ENCODE peak calls at places on chromosomes 3 and 15, in six cellular contexts. One of them, this sample, is unnamed.

GRCh38 chr3:117238805-117239204 is 529.2 kb downstream of the TUSC7 start:
- DNase-seq in endodermal cell: peak; percentile 68
- DNase-seq in heart left ventricle: no peak
- DNase-seq in mesendoderm: peak; percentile 46
- DNase-seq in Panc1: no peak
- DNase-seq in substantia nigra: no peak
- DNase-seq in this sample: no peak

GRCh38 chr3:15974647-15975046 is 176.9 kb upstream of the ANKRD28 start:
- DNase-seq in endodermal cell: peak; percentile 89
- DNase-seq in heart left ventricle: no peak
- DNase-seq in mesendoderm: peak; percentile 70
- DNase-seq in Panc1: no peak
- DNase-seq in substantia nigra: no peak
- DNase-seq in this sample: no peak

GRCh38 chr3:160612386-160613115 is 47.2 kb upstream of the KPNA4 start:
- DNase-seq in endodermal cell: no peak
- DNase-seq in heart left ventricle: no peak
- DNase-seq in mesendoderm: no peak
- DNase-seq in Panc1: no peak
- DNase-seq in substantia nigra: peak; percentile 27
- DNase-seq in this sample: no peak

GRCh38 chr15:70632079-70632850 is 131.1 kb downstream of the UACA start:
- DNase-seq in endodermal cell: no peak
- DNase-seq in heart left ventricle: no peak
- DNase-seq in mesendoderm: no peak
- DNase-seq in Panc1: no peak
- DNase-seq in substantia nigra: no peak
- DNase-seq in this sample: no peak

GRCh38 chr3:141052570-141053069 is 1.5 kb downstream of the SPSB4 start:
- DNase-seq in endodermal cell: peak; percentile 83
- DNase-seq in heart left ventricle: peak; percentile 41
- DNase-seq in mesendoderm: peak; percentile 80
- DNase-seq in Panc1: no peak
- DNase-seq in substantia nigra: no peak
- DNase-seq in this sample: no peak

GRCh38 chr3:136444581-136444980 is 194.4 kb downstream of the PCCB start:
- DNase-seq in endodermal cell: no peak
- DNase-seq in heart left ventricle: no peak
- DNase-seq in mesendoderm: no peak
- DNase-seq in Panc1: no peak
- DNase-seq in substantia nigra: no peak
- DNase-seq in this sample: no peak

GRCh38 chr15:52303093-52303772 is 7.6 kb upstream of the MYO5C start:
- DNase-seq in endodermal cell: no peak
- DNase-seq in heart left ventricle: no peak
- DNase-seq in mesendoderm: peak; percentile 55
- DNase-seq in Panc1: no peak
- DNase-seq in substantia nigra: no peak
- DNase-seq in this sample: no peak

GRCh38 chr15:67972377-67972776 is 81.7 kb upstream of the PIAS1 start:
- DNase-seq in endodermal cell: no peak
- DNase-seq in heart left ventricle: no peak
- DNase-seq in mesendoderm: no peak
- DNase-seq in Panc1: no peak
- DNase-seq in substantia nigra: no peak
- DNase-seq in this sample: no peak

GRCh38 chr3:32630266-32630665 is 54.7 kb upstream of the CNOT10 start:
- DNase-seq in endodermal cell: no peak
- DNase-seq in heart left ventricle: no peak
- DNase-seq in mesendoderm: no peak
- DNase-seq in Panc1: no peak
- DNase-seq in substantia nigra: no peak
- DNase-seq in this sample: no peak

GRCh38 chr15:95284933-95285401 is 1045.5 kb upstream of the NR2F2 start:
- DNase-seq in endodermal cell: peak; percentile 58
- DNase-seq in heart left ventricle: no peak
- DNase-seq in mesendoderm: peak; percentile 48
- DNase-seq in Panc1: no peak
- DNase-seq in substantia nigra: no peak
- DNase-seq in this sample: no peak

GRCh38 chr15:34650177-34650576 is 66.7 kb upstream of the GOLGA8B start:
- DNase-seq in endodermal cell: no peak
- DNase-seq in heart left ventricle: no peak
- DNase-seq in mesendoderm: no peak
- DNase-seq in Panc1: no peak
- DNase-seq in substantia nigra: no peak
- DNase-seq in this sample: no peak

GRCh38 chr3:188253800-188254452 is 100.0 kb downstream of the LPP start:
- DNase-seq in endodermal cell: no peak
- DNase-seq in heart left ventricle: no peak
- DNase-seq in mesendoderm: peak; percentile 56
- DNase-seq in Panc1: no peak
- DNase-seq in substantia nigra: no peak
- DNase-seq in this sample: no peak

DNA sequence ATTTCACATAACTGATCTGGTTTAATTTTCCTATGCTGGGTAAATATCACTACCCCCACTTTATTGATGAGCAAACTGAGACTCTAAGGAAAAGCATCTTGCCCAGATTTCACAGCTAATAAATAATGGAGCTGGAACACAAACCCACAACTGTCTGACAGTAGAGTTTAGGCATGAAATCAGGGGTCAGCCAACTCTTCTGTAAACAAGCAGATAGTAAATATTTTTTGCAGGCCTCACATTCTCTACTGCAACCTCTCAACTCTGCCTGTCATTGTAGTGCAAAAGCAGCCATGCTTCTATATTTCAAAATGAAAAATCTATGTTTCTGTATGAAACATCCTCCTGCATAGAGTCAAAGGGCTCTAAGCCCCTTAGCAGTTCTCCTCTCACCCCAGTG is 111.4 kb downstream of the ERC2 start:
- DNase-seq in endodermal cell: no peak
- DNase-seq in heart left ventricle: no peak
- DNase-seq in mesendoderm: no peak
- DNase-seq in Panc1: no peak
- DNase-seq in substantia nigra: no peak
- DNase-seq in this sample: no peak
- H3K27ac ChIP-seq in endodermal cell: no peak overlapping the region
- H3K27ac ChIP-seq in heart left ventricle: no peak overlapping the region
- H3K27ac ChIP-seq in mesendoderm: no peak overlapping the region
- H3K27ac ChIP-seq in Panc1: no peak overlapping the region
- H3K27ac ChIP-seq in substantia nigra: no peak overlapping the region
- H3K27ac ChIP-seq in this sample: no peak overlapping the region

GRCh38 chr3:98519351-98519750 is 3.4 kb downstream of the CLDND1 start:
- DNase-seq in endodermal cell: no peak
- DNase-seq in heart left ventricle: no peak
- DNase-seq in mesendoderm: no peak
- DNase-seq in Panc1: no peak
- DNase-seq in substantia nigra: no peak
- DNase-seq in this sample: no peak

GRCh38 chr3:98518816-98519215 is 3.9 kb downstream of the CLDND1 start:
- DNase-seq in endodermal cell: no peak
- DNase-seq in heart left ventricle: no peak
- DNase-seq in mesendoderm: no peak
- DNase-seq in Panc1: no peak
- DNase-seq in substantia nigra: peak; percentile 44
- DNase-seq in this sample: no peak

GRCh38 chr3:98525494-98525893 is 2.8 kb upstream of the CLDND1 start:
- DNase-seq in endodermal cell: no peak
- DNase-seq in heart left ventricle: no peak
- DNase-seq in mesendoderm: no peak
- DNase-seq in Panc1: no peak
- DNase-seq in substantia nigra: no peak
- DNase-seq in this sample: no peak

GRCh38 chr3:98522538-98523281 is at the start of gene CLDND1:
- DNase-seq in endodermal cell: peak; percentile 98
- DNase-seq in heart left ventricle: peak; percentile 98
- DNase-seq in mesendoderm: peak; percentile 99
- DNase-seq in Panc1: peak; percentile 92
- DNase-seq in substantia nigra: peak; percentile 98
- DNase-seq in this sample: peak; percentile 99

DNA sequence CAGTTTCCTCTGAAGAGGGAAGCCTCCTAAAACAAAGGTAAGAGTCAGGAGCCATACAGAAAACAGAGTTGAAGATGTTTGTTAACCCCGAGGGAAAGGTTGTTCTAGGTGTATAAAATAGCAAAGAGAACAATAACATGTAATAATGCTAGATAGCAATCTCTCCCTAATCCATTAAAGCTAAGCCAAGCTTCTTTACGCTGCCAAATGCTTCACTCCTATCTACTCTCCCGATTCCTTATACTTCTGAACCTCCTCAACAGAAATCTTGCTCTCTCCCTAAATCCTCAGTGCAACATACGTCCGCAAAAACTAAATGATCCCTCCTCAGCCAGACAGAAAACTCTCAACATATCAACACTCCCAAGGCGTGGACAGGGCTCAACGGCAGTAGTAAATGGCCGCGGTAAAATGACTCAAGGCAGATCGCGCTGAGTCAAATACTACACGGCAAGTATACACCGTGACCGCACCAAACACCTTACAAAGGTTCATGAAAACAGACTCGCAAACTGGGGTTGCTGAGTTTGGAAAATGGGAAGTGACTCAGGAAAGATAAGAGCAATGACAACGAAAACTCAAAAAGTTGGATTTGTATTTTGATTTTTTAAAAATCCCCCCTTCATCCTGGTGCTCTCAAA is 685 bp downstream of the CLDND1 start:
- DNase-seq in endodermal cell: peak; percentile 65
- DNase-seq in heart left ventricle: peak; percentile 22
- DNase-seq in mesendoderm: peak; percentile 72
- DNase-seq in Panc1: peak; percentile 20
- DNase-seq in substantia nigra: no peak
- DNase-seq in this sample: no peak
- H3K27ac ChIP-seq in endodermal cell: peak overlapping the region; percentile 62
- H3K27ac ChIP-seq in heart left ventricle: peak overlapping the region; percentile 92
- H3K27ac ChIP-seq in mesendoderm: peak overlapping the region; percentile 91
- H3K27ac ChIP-seq in Panc1: peak overlapping the region; percentile 92
- H3K27ac ChIP-seq in substantia nigra: peak overlapping the region; percentile 98
- H3K27ac ChIP-seq in this sample: peak overlapping the region; percentile 98

DNA sequence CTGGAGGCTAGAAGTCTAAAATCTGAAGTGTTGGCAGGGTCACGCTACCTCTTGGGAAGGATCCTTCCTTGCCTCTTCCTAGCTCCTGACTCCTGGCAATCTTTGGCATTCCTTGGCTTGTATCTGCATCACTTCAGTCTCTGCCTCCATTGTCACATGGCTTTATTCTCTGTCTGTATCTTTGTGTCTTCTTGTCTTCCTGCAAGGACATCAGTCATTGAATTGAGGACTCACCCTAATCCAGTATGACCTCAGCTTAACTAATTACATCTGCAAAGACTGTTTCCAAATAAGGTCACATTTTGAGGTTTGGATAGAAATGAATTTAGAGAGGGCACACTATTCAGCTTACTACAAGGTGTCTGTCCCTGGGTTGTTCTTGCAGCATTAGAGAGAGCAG is 31.1 kb upstream of the UTS2B start:
- DNase-seq in endodermal cell: no peak
- DNase-seq in heart left ventricle: no peak
- DNase-seq in mesendoderm: peak; percentile 46
- DNase-seq in Panc1: no peak
- DNase-seq in substantia nigra: no peak
- DNase-seq in this sample: no peak
- H3K27ac ChIP-seq in endodermal cell: no peak overlapping the region
- H3K27ac ChIP-seq in heart left ventricle: no peak overlapping the region
- H3K27ac ChIP-seq in mesendoderm: no peak overlapping the region
- H3K27ac ChIP-seq in Panc1: no peak overlapping the region
- H3K27ac ChIP-seq in substantia nigra: no peak overlapping the region
- H3K27ac ChIP-seq in this sample: no peak overlapping the region

GRCh38 chr3:126287171-126287535 is 70.1 kb downstream of the KLF15 start:
- DNase-seq in endodermal cell: no peak
- DNase-seq in heart left ventricle: no peak
- DNase-seq in mesendoderm: no peak
- DNase-seq in Panc1: no peak
- DNase-seq in substantia nigra: no peak
- DNase-seq in this sample: no peak
- H3K27ac ChIP-seq in endodermal cell: peak overlapping the region; percentile 42
- H3K27ac ChIP-seq in heart left ventricle: peak overlapping the region; percentile 71
- H3K27ac ChIP-seq in mesendoderm: no peak overlapping the region
- H3K27ac ChIP-seq in Panc1: no peak overlapping the region
- H3K27ac ChIP-seq in substantia nigra: peak overlapping the region; percentile 70
- H3K27ac ChIP-seq in this sample: peak overlapping the region; percentile 82

DNA sequence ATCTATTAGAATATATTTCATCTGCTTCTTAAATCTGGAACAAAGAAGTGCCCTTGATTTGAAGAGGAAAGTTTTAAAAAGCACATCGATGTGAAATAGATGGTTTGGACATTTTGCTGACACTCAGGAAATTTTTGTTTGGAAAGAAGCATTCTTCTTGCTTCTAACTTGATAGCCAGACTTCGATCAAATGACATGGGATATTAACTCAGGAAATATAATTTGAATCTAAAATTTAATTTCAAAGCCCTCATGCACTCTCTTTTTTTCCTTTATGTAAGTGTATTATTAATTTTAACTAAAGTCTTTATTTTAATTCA is 761.2 kb downstream of the VGLL3 start:
- DNase-seq in endodermal cell: no peak
- DNase-seq in heart left ventricle: no peak
- DNase-seq in mesendoderm: no peak
- DNase-seq in Panc1: no peak
- DNase-seq in substantia nigra: no peak
- DNase-seq in this sample: no peak
- H3K27ac ChIP-seq in endodermal cell: no peak overlapping the region
- H3K27ac ChIP-seq in heart left ventricle: no peak overlapping the region
- H3K27ac ChIP-seq in mesendoderm: no peak overlapping the region
- H3K27ac ChIP-seq in Panc1: no peak overlapping the region
- H3K27ac ChIP-seq in substantia nigra: no peak overlapping the region
- H3K27ac ChIP-seq in this sample: no peak overlapping the region

DNA sequence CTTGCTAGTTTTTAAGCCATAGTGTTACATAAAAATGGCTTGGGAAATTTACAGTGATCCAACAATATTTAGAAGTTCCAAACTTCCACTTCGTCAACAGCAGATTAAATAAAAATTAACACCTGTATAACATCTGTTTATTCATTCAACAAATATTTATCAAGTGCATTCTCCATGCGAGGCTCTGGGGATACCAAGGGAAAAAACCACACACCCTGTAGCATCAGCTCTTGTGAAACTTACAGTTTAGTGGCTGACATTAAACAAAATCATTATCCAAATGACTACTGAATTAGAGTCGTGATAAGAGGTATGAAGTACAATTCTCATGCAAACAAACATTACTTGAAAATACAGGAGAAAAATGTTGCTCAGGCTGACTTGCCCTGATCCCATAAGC is 122.9 kb downstream of the DLG1 start:
- DNase-seq in endodermal cell: no peak
- DNase-seq in heart left ventricle: no peak
- DNase-seq in mesendoderm: no peak
- DNase-seq in Panc1: no peak
- DNase-seq in substantia nigra: no peak
- DNase-seq in this sample: no peak
- H3K27ac ChIP-seq in endodermal cell: no peak overlapping the region
- H3K27ac ChIP-seq in heart left ventricle: no peak overlapping the region
- H3K27ac ChIP-seq in mesendoderm: no peak overlapping the region
- H3K27ac ChIP-seq in Panc1: no peak overlapping the region
- H3K27ac ChIP-seq in substantia nigra: no peak overlapping the region
- H3K27ac ChIP-seq in this sample: no peak overlapping the region

This sample was measured in caudate nucleus.